ENCODE peak calls at places on chromosomes 1 and 21, in five cellular contexts. One of them, this sample, is unnamed.

GRCh38 chr21:46054447-46054846 is 43.5 kb upstream of the COL6A2 start:
- DNase-seq in GM03348: peak; percentile 63
- DNase-seq in NCI-H2081: no peak
- DNase-seq in dermis microvascular lymphatic vessel endothelial cell: no peak
- DNase-seq in stimulated activated CD8-positive, alpha-beta memory T cell treated with anti-CD3 and anti-CD28 coated beads, Interleukin-7, amount 100 ng/mL, for 1 hour: no peak
- DNase-seq in this sample: no peak

GRCh38 chr21:34933609-34934345 is 115.3 kb downstream of the RUNX1 start:
- DNase-seq in GM03348: no peak
- DNase-seq in NCI-H2081: no peak
- DNase-seq in dermis microvascular lymphatic vessel endothelial cell: no peak
- DNase-seq in stimulated activated CD8-positive, alpha-beta memory T cell treated with anti-CD3 and anti-CD28 coated beads, Interleukin-7, amount 100 ng/mL, for 1 hour: no peak
- DNase-seq in this sample: no peak

GRCh38 chr1:93344886-93345632 is 648 bp upstream of the DR1 start:
- DNase-seq in GM03348: no peak
- DNase-seq in NCI-H2081: no peak
- DNase-seq in dermis microvascular lymphatic vessel endothelial cell: peak; percentile 26
- DNase-seq in stimulated activated CD8-positive, alpha-beta memory T cell treated with anti-CD3 and anti-CD28 coated beads, Interleukin-7, amount 100 ng/mL, for 1 hour: no peak
- DNase-seq in this sample: no peak

GRCh38 chr1:153572569-153573015 is 6.9 kb upstream of the S100A2 start:
- DNase-seq in GM03348: peak; percentile 84
- DNase-seq in NCI-H2081: peak; percentile 61
- DNase-seq in dermis microvascular lymphatic vessel endothelial cell: peak; percentile 96
- DNase-seq in stimulated activated CD8-positive, alpha-beta memory T cell treated with anti-CD3 and anti-CD28 coated beads, Interleukin-7, amount 100 ng/mL, for 1 hour: no peak
- DNase-seq in this sample: peak; percentile 82

GRCh38 chr1:225928186-225929175 is 4.4 kb upstream of the PYCR2 start:
- DNase-seq in GM03348: no peak
- DNase-seq in NCI-H2081: no peak
- DNase-seq in dermis microvascular lymphatic vessel endothelial cell: no peak
- DNase-seq in stimulated activated CD8-positive, alpha-beta memory T cell treated with anti-CD3 and anti-CD28 coated beads, Interleukin-7, amount 100 ng/mL, for 1 hour: no peak
- DNase-seq in this sample: no peak

GRCh38 chr1:100404816-100405215 is 52.5 kb downstream of the CDC14A start:
- DNase-seq in GM03348: peak; percentile 52
- DNase-seq in NCI-H2081: no peak
- DNase-seq in dermis microvascular lymphatic vessel endothelial cell: no peak
- DNase-seq in stimulated activated CD8-positive, alpha-beta memory T cell treated with anti-CD3 and anti-CD28 coated beads, Interleukin-7, amount 100 ng/mL, for 1 hour: no peak
- DNase-seq in this sample: no peak

GRCh38 chr21:18334066-18334465 is 69.5 kb downstream of the TMPRSS15 start:
- DNase-seq in GM03348: no peak
- DNase-seq in NCI-H2081: no peak
- DNase-seq in dermis microvascular lymphatic vessel endothelial cell: no peak
- DNase-seq in stimulated activated CD8-positive, alpha-beta memory T cell treated with anti-CD3 and anti-CD28 coated beads, Interleukin-7, amount 100 ng/mL, for 1 hour: no peak
- DNase-seq in this sample: peak; percentile 32

GRCh38 chr1:231216515-231216914 is 24.5 kb upstream of the GNPAT start:
- DNase-seq in GM03348: peak; percentile 9
- DNase-seq in NCI-H2081: no peak
- DNase-seq in dermis microvascular lymphatic vessel endothelial cell: no peak
- DNase-seq in stimulated activated CD8-positive, alpha-beta memory T cell treated with anti-CD3 and anti-CD28 coated beads, Interleukin-7, amount 100 ng/mL, for 1 hour: no peak
- DNase-seq in this sample: peak; percentile 54

GRCh38 chr1:178344513-178345077 is 152.2 kb downstream of the CLEC20A start:
- DNase-seq in GM03348: peak; percentile 53
- DNase-seq in NCI-H2081: no peak
- DNase-seq in dermis microvascular lymphatic vessel endothelial cell: peak; percentile 80
- DNase-seq in stimulated activated CD8-positive, alpha-beta memory T cell treated with anti-CD3 and anti-CD28 coated beads, Interleukin-7, amount 100 ng/mL, for 1 hour: no peak
- DNase-seq in this sample: peak; percentile 92